ENCODE peak calls at places on chromosomes 11 and 22, in nine cellular contexts. One of them, this sample, is unnamed.

GRCh38 chr11:18792066-18792591 is 531 bp upstream of the PTPN5 start:
- DNase-seq in HFF-Myc: no peak
- DNase-seq in mammary epithelial cell: peak; percentile 8
- DNase-seq in RWPE2: no peak
- DNase-seq in HCT116: no peak
- DNase-seq in uterus: no peak
- DNase-seq in ovary: no peak
- DNase-seq in kidney epithelial cell: no peak
- DNase-seq in dorsolateral prefrontal cortex: no peak
- DNase-seq in this sample: no peak

GRCh38 chr22:36901411-36902142 is 11.9 kb upstream of the CSF2RB start:
- DNase-seq in RWPE2: no peak
- DNase-seq in HCT116: no peak
- DNase-seq in HFF-Myc: no peak
- DNase-seq in uterus: no peak
- DNase-seq in dorsolateral prefrontal cortex: no peak
- DNase-seq in mammary epithelial cell: no peak
- DNase-seq in ovary: no peak
- DNase-seq in kidney epithelial cell: no peak
- DNase-seq in this sample: no peak

GRCh38 chr11:113896156-113896879 is 8.3 kb upstream of the HTR3B start:
- DNase-seq in RWPE2: no peak
- DNase-seq in uterus: peak; percentile 30
- DNase-seq in ovary: peak; percentile 51
- DNase-seq in HFF-Myc: no peak
- DNase-seq in kidney epithelial cell: no peak
- DNase-seq in dorsolateral prefrontal cortex: no peak
- DNase-seq in HCT116: peak; percentile 10
- DNase-seq in mammary epithelial cell: no peak
- DNase-seq in this sample: no peak

GRCh38 chr11:13487661-13488030 is 8.2 kb downstream of the PTH start:
- DNase-seq in RWPE2: no peak
- DNase-seq in mammary epithelial cell: no peak
- DNase-seq in kidney epithelial cell: no peak
- DNase-seq in HCT116: peak; percentile 8
- DNase-seq in HFF-Myc: no peak
- DNase-seq in dorsolateral prefrontal cortex: no peak
- DNase-seq in ovary: no peak
- DNase-seq in uterus: no peak
- DNase-seq in this sample: no peak

GRCh38 chr11:19080579-19080993 is 20.1 kb upstream of the MRGPRX2 start:
- DNase-seq in HCT116: no peak
- DNase-seq in mammary epithelial cell: peak; percentile 58
- DNase-seq in kidney epithelial cell: no peak
- DNase-seq in RWPE2: no peak
- DNase-seq in uterus: no peak
- DNase-seq in HFF-Myc: no peak
- DNase-seq in dorsolateral prefrontal cortex: no peak
- DNase-seq in ovary: no peak
- DNase-seq in this sample: peak; percentile 66

GRCh38 chr11:30585892-30586250 is 282 bp downstream of the MPPED2 start:
- DNase-seq in uterus: peak; percentile 44
- DNase-seq in dorsolateral prefrontal cortex: peak; percentile 48
- DNase-seq in ovary: peak; percentile 38
- DNase-seq in mammary epithelial cell: no peak
- DNase-seq in HCT116: no peak
- DNase-seq in RWPE2: no peak
- DNase-seq in kidney epithelial cell: no peak
- DNase-seq in HFF-Myc: no peak
- DNase-seq in this sample: no peak

GRCh38 chr11:33897761-33898403 is 6.0 kb upstream of the LMO2 start:
- DNase-seq in uterus: no peak
- DNase-seq in dorsolateral prefrontal cortex: no peak
- DNase-seq in ovary: no peak
- DNase-seq in HCT116: no peak
- DNase-seq in mammary epithelial cell: peak; percentile 26
- DNase-seq in HFF-Myc: no peak
- DNase-seq in kidney epithelial cell: no peak
- DNase-seq in RWPE2: no peak
- DNase-seq in this sample: no peak

GRCh38 chr11:66494458-66494857 is 14.2 kb downstream of the DPP3 start:
- DNase-seq in RWPE2: no peak
- DNase-seq in dorsolateral prefrontal cortex: no peak
- DNase-seq in ovary: no peak
- DNase-seq in uterus: no peak
- DNase-seq in HFF-Myc: no peak
- DNase-seq in mammary epithelial cell: no peak
- DNase-seq in HCT116: no peak
- DNase-seq in kidney epithelial cell: no peak
- DNase-seq in this sample: no peak

GRCh38 chr11:71096751-71097388 is 155.5 kb downstream of the SHANK2 start:
- DNase-seq in RWPE2: no peak
- DNase-seq in ovary: no peak
- DNase-seq in dorsolateral prefrontal cortex: no peak
- DNase-seq in HFF-Myc: no peak
- DNase-seq in mammary epithelial cell: peak; percentile 13
- DNase-seq in HCT116: no peak
- DNase-seq in kidney epithelial cell: no peak
- DNase-seq in uterus: no peak
- DNase-seq in this sample: no peak

GRCh38 chr22:19941365-19942070 is at the start of the genes COMT and TXNRD2:
- DNase-seq in ovary: peak; percentile 86
- DNase-seq in mammary epithelial cell: peak; percentile 54
- DNase-seq in dorsolateral prefrontal cortex: peak; percentile 64
- DNase-seq in uterus: peak; percentile 55
- DNase-seq in kidney epithelial cell: no peak
- DNase-seq in RWPE2: peak; percentile 15
- DNase-seq in HCT116: no peak
- DNase-seq in HFF-Myc: no peak
- DNase-seq in this sample: no peak

GRCh38 chr22:29842740-29843139 is 4.7 kb upstream of the ASCC2 start:
- DNase-seq in ovary: no peak
- DNase-seq in HFF-Myc: peak; percentile 79
- DNase-seq in kidney epithelial cell: peak; percentile 72
- DNase-seq in RWPE2: no peak
- DNase-seq in mammary epithelial cell: peak; percentile 90
- DNase-seq in dorsolateral prefrontal cortex: no peak
- DNase-seq in uterus: no peak
- DNase-seq in HCT116: no peak
- DNase-seq in this sample: peak; percentile 33

GRCh38 chr11:73185680-73186293 is 32.3 kb upstream of the P2RY2 start:
- DNase-seq in kidney epithelial cell: no peak
- DNase-seq in HCT116: no peak
- DNase-seq in HFF-Myc: no peak
- DNase-seq in mammary epithelial cell: peak; percentile 96
- DNase-seq in ovary: peak; percentile 35
- DNase-seq in uterus: no peak
- DNase-seq in RWPE2: peak; percentile 96
- DNase-seq in dorsolateral prefrontal cortex: no peak
- DNase-seq in this sample: no peak

GRCh38 chr11:116505466-116506247 is 267.1 kb downstream of the BUD13 start:
- DNase-seq in RWPE2: no peak
- DNase-seq in HCT116: no peak
- DNase-seq in mammary epithelial cell: no peak
- DNase-seq in HFF-Myc: no peak
- DNase-seq in kidney epithelial cell: no peak
- DNase-seq in dorsolateral prefrontal cortex: no peak
- DNase-seq in uterus: no peak
- DNase-seq in ovary: no peak
- DNase-seq in this sample: no peak

GRCh38 chr11:46551261-46551660 is 42.6 kb downstream of the AMBRA1 start:
- DNase-seq in kidney epithelial cell: no peak
- DNase-seq in HCT116: no peak
- DNase-seq in HFF-Myc: no peak
- DNase-seq in mammary epithelial cell: no peak
- DNase-seq in ovary: no peak
- DNase-seq in uterus: no peak
- DNase-seq in dorsolateral prefrontal cortex: no peak
- DNase-seq in RWPE2: no peak
- DNase-seq in this sample: no peak

GRCh38 chr11:40187092-40187403 is 1272.4 kb downstream of the LRRC4C start:
- DNase-seq in mammary epithelial cell: no peak
- DNase-seq in RWPE2: no peak
- DNase-seq in dorsolateral prefrontal cortex: no peak
- DNase-seq in uterus: no peak
- DNase-seq in kidney epithelial cell: no peak
- DNase-seq in HCT116: no peak
- DNase-seq in ovary: no peak
- DNase-seq in HFF-Myc: no peak
- DNase-seq in this sample: no peak

GRCh38 chr11:26143553-26144308 is 188.2 kb upstream of the ANO3 start:
- DNase-seq in dorsolateral prefrontal cortex: no peak
- DNase-seq in uterus: no peak
- DNase-seq in mammary epithelial cell: no peak
- DNase-seq in HFF-Myc: no peak
- DNase-seq in kidney epithelial cell: no peak
- DNase-seq in HCT116: no peak
- DNase-seq in RWPE2: no peak
- DNase-seq in ovary: no peak
- DNase-seq in this sample: no peak

GRCh38 chr11:370087-370941 is 1.0 kb downstream of the B4GALNT4 start:
- DNase-seq in HFF-Myc: no peak
- DNase-seq in kidney epithelial cell: no peak
- DNase-seq in RWPE2: peak; percentile 42
- DNase-seq in uterus: no peak
- DNase-seq in HCT116: no peak
- DNase-seq in dorsolateral prefrontal cortex: no peak
- DNase-seq in mammary epithelial cell: no peak
- DNase-seq in ovary: no peak
- DNase-seq in this sample: no peak
- H3K4me3 ChIP-seq in HFF-Myc: peak overlapping the region; percentile 56
- H3K4me3 ChIP-seq in kidney epithelial cell: peak overlapping the region; percentile 45
- H3K4me3 ChIP-seq in RWPE2: peak overlapping the region; percentile 53
- H3K4me3 ChIP-seq in uterus: peak overlapping the region; percentile 11
- H3K4me3 ChIP-seq in HCT116: peak overlapping the region; percentile 64
- H3K4me3 ChIP-seq in dorsolateral prefrontal cortex: peak overlapping the region; percentile 61
- H3K4me3 ChIP-seq in mammary epithelial cell: peak overlapping the region; percentile 44
- H3K4me3 ChIP-seq in ovary: peak overlapping the region; percentile 32
- H3K4me3 ChIP-seq in this sample: peak overlapping the region; percentile 58

DNA sequence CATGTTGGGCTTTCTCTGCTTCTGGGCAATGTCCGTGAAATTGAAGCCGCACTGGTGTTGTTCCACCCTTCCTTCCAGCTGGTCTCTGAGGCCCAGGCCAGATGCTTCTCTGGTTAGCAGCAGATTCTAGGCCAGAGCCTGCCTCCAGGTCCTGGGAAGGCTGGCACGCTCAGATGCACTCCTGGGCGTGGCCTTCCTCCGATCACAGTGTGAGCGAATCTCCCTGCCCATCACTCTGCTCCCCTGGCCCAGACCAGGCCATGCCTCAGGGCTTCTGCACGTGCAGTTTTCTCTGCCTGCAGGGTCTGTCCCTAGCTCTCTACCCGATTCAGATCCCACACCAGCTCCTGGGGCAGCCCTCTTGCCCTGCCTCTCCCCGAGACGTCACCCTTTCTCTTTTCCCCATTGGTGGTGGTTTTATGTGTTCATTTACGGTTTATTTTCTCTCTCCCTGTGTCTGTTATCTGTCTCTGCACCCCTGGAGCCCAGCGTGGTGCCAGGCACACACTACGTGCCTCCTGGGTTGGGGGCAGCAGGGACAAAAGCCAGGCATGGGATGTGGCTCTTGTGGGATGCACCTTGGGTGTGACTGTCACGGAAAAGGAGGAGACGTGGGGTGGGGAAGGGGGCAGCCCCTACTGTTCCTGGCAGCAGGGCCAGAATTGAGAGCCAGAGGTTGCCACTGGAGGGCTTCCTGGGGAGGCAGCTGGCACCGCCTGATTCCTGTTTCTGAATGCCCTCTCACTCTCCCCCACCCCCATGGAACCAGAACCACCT is 66.0 kb downstream of the KCNQ1 start:
- DNase-seq in mammary epithelial cell: no peak
- DNase-seq in RWPE2: no peak
- DNase-seq in HFF-Myc: no peak
- DNase-seq in kidney epithelial cell: no peak
- DNase-seq in uterus: no peak
- DNase-seq in HCT116: no peak
- DNase-seq in dorsolateral prefrontal cortex: peak; percentile 18
- DNase-seq in ovary: no peak
- DNase-seq in this sample: no peak
- TF ChIP-seq CTCF in mammary epithelial cell: no peak
- TF ChIP-seq CTCF in RWPE2: no peak
- TF ChIP-seq CTCF in HFF-Myc: no peak
- TF ChIP-seq CTCF in kidney epithelial cell: no peak
- TF ChIP-seq CTCF in uterus: no peak
- TF ChIP-seq CTCF in HCT116: no peak
- TF ChIP-seq CTCF in dorsolateral prefrontal cortex: no peak
- TF ChIP-seq CTCF in ovary: no peak
- TF ChIP-seq CTCF in this sample: no peak

GRCh38 chr11:94650756-94651155 is 83.6 kb downstream of the PIWIL4 start:
- DNase-seq in HCT116: no peak
- DNase-seq in HFF-Myc: peak; percentile 78
- DNase-seq in ovary: peak; percentile 51
- DNase-seq in dorsolateral prefrontal cortex: no peak
- DNase-seq in RWPE2: no peak
- DNase-seq in kidney epithelial cell: no peak
- DNase-seq in uterus: peak; percentile 76
- DNase-seq in mammary epithelial cell: no peak
- DNase-seq in this sample: no peak
- H3K4me3 ChIP-seq in HCT116: no peak overlapping the region
- H3K4me3 ChIP-seq in HFF-Myc: no peak overlapping the region
- H3K4me3 ChIP-seq in ovary: no peak overlapping the region
- H3K4me3 ChIP-seq in dorsolateral prefrontal cortex: no peak overlapping the region
- H3K4me3 ChIP-seq in RWPE2: no peak overlapping the region
- H3K4me3 ChIP-seq in kidney epithelial cell: no peak overlapping the region
- H3K4me3 ChIP-seq in uterus: no peak overlapping the region
- H3K4me3 ChIP-seq in mammary epithelial cell: no peak overlapping the region
- H3K4me3 ChIP-seq in this sample: no peak overlapping the region

DNA sequence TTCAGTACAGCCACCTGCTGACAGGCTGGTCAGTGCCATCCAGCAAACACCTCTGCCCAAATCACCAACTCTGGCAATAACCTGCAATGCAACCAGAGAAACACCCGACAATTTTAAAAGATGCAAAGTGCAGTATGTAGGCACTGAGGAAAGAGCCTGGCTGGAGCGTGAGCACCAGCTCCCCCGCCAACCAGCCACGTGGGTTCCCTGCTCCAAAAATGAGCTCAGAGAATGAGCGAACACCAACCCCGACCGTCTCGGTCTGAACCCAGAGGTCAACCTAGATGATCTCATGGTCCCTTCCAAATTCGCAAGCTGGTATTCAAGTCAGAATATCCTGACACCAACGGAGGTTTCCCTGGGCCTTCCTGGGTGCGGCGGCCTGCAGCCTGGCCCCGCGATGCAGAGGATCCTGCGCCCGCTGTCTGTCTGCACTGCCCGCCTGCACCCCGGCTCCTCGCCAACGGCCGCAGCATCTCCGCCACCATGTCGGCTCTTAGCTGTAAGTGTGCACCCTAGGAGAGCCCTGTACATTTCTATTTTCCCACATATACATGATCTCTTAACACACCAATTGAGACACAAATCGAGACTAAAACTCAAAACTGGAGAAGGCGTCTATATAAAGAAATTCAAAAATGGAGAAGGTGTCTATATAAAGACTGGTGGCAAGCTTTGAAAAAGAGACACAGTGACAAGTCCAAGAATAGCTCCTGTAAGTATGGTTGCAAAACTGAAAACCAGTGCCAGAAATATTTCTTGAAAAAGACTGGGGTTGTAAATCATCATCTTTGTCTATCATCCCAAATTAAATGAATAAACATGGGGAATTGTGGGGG is 22.8 kb downstream of the TMEM184B start:
- DNase-seq in uterus: no peak
- DNase-seq in mammary epithelial cell: no peak
- DNase-seq in ovary: no peak
- DNase-seq in kidney epithelial cell: no peak
- DNase-seq in dorsolateral prefrontal cortex: no peak
- DNase-seq in HFF-Myc: no peak
- DNase-seq in HCT116: no peak
- DNase-seq in RWPE2: no peak
- DNase-seq in this sample: no peak
- TF ChIP-seq CTCF in uterus: no peak
- TF ChIP-seq CTCF in mammary epithelial cell: no peak
- TF ChIP-seq CTCF in ovary: no peak
- TF ChIP-seq CTCF in kidney epithelial cell: no peak
- TF ChIP-seq CTCF in dorsolateral prefrontal cortex: no peak
- TF ChIP-seq CTCF in HFF-Myc: no peak
- TF ChIP-seq CTCF in HCT116: no peak
- TF ChIP-seq CTCF in RWPE2: no peak
- TF ChIP-seq CTCF in this sample: no peak